ENCODE peak calls at places on chromosomes 7 and 10, in five cellular contexts. Y is OCI-LY7, E is tibial nerve, P is mucosa of descending colon, N is adrenal gland. W is an unnamed sample. For H3K4me1, the result is how much of the 10 kb centered on the place peaks cover.

GRCh38 chr7:42189535-42189934 is 47.5 kb downstream of the GLI3 start:
- DNase-seq in Y (no peak), P (no peak), E (no peak), N (no peak), W (no peak)

GRCh38 chr7:139745330-139746143 is 32.3 kb downstream of the HIPK2 start:
- DNase-seq in P (no peak), Y (no peak), E (no peak), N (no peak), W (no peak)

GRCh38 chr10:13437026-13437555 is 89.0 kb upstream of the SEPHS1 start:
- DNase-seq in E (no peak), Y (no peak), P (no peak), N (no peak), W (no peak)

GRCh38 chr7:5546626-5547025 is 123.0 kb upstream of the TNRC18 start:
- DNase-seq in P (no peak), Y (no peak), N (no peak), E (no peak), W (no peak)

GRCh38 chr10:106506509-106507265 is 657.8 kb downstream of the SORCS1 start:
- DNase-seq in Y (no peak), N (no peak), P (no peak), E (no peak), W (peak)

GRCh38 chr10:117762819-117763172 is 220.2 kb downstream of the EMX2 start:
- DNase-seq in Y (no peak), N (no peak), E (no peak), P (no peak), W (no peak)

GRCh38 chr7:41809487-41810257 is 106.8 kb upstream of the INHBA start:
- DNase-seq in N (no peak), P (no peak), Y (no peak), E (no peak), W (no peak)

GRCh38 chr10:58475322-58476277 is 37.1 kb upstream of the BICC1 start:
- DNase-seq in P (no peak), E (no peak), N (no peak), Y (no peak), W (no peak)

GRCh38 chr7:11625669-11626068 is 206.3 kb downstream of the THSD7A start:
- DNase-seq in N (peak), P (no peak), Y (no peak), E (no peak), W (no peak)

GRCh38 chr7:117247809-117248208 is 75.0 kb downstream of the WNT2 start:
- DNase-seq in P (no peak), N (no peak), E (no peak), Y (no peak), W (no peak)

GRCh38 chr10:33334839-33335549 is 527 bp upstream of the NRP1 start:
- DNase-seq in Y (no peak), N (peak), E (peak), P (peak), W (peak)

GRCh38 chr10:11746883-11747539 is 4.8 kb downstream of the ECHDC3 start:
- DNase-seq in N (peak), Y (no peak), E (peak), P (no peak), W (no peak)

GRCh38 chr7:84231157-84231556 is 36.6 kb upstream of the SEMA3A start:
- DNase-seq in Y (no peak), P (no peak), N (no peak), E (no peak), W (no peak)

GRCh38 chr10:117345143-117345542 is 30.1 kb downstream of the PDZD8 start:
- DNase-seq in Y (no peak), N (no peak), E (no peak), P (no peak), W (no peak)

GRCh38 chr10:26857991-26858706 is 2.6 kb downstream of the ABI1 start:
- DNase-seq in E (no peak), Y (peak), N (no peak), P (no peak), W (no peak)

GRCh38 chr7:100827330-100828226 is at the start of gene EPHB4:
- DNase-seq in N (peak), Y (no peak), P (peak), E (peak), W (peak)

GRCh38 chr10:47409171-47409865 is 25.2 kb upstream of the ZNF488 start:
- DNase-seq in N (no peak), E (no peak), P (peak), Y (peak), W (no peak)

GRCh38 chr7:140327261-140327661 is 71.1 kb downstream of the SLC37A3 start:
- DNase-seq in Y (no peak), E (no peak), N (no peak), P (peak), W (no peak)

GRCh38 chr7:158842486-158842885 is 13.2 kb upstream of the ESYT2 start:
- DNase-seq in E (no peak), Y (no peak), P (no peak), N (no peak), W (no peak)

GRCh38 chr10:71028066-71028465 is 139.7 kb upstream of the PCBD1 start:
- DNase-seq in P (no peak), N (no peak), Y (no peak), E (no peak), W (no peak)

GRCh38 chr10:70711177-70711576 is 38.9 kb downstream of the ADAMTS14 start:
- DNase-seq in E (no peak), N (no peak), Y (no peak), P (no peak), W (no peak)

GRCh38 chr7:91248996-91249395 is 15.2 kb upstream of the FZD1 start:
- DNase-seq in N (no peak), P (no peak), Y (no peak), E (no peak), W (no peak)

GRCh38 chr7:50788393-50788792 is 5.7 kb upstream of the GRB10 start:
- DNase-seq in Y (no peak), P (no peak), N (no peak), E (no peak), W (no peak)

DNA sequence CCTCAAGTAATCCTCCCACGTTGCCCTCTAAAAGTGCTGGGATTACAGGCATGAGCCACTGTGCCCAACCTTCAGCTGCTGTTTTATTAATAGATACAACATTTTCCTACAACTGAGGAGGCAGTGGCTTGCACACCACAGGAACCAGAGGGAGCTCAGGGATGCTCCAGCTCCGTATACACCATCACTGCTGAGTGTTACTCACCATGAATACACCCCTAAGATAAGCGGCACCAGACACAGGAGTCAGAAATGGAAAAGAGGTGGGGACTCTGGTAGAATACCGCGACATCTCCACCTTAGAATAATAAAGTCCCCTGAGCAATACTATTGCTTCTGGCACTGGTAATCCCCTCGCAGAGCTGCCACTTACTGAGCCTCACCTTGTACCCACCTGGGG is 68.7 kb upstream of the PDLIM1 start:
- DNase-seq in Y (no peak), N (no peak), P (no peak), E (no peak), W (no peak)
- H3K4me1 ChIP-seq in Y (under half), N (under half), P (under half), E (under half), W (under half)

GRCh38 chr10:8056891-8057331 is 2.4 kb downstream of the GATA3 start:
- DNase-seq in Y (peak), P (no peak), E (no peak), N (no peak), W (no peak)

GRCh38 chr10:8057636-8058273 is 3.3 kb downstream of the GATA3 start:
- DNase-seq in P (no peak), N (peak), Y (no peak), E (no peak), W (no peak)

GRCh38 chr10:8060010-8060703 is 5.7 kb downstream of the GATA3 start:
- DNase-seq in Y (peak), E (no peak), N (no peak), P (no peak), W (no peak)

GRCh38 chr10:8059191-8059936 is 4.9 kb downstream of the GATA3 start:
- DNase-seq in P (no peak), N (no peak), E (no peak), Y (peak), W (no peak)

DNA sequence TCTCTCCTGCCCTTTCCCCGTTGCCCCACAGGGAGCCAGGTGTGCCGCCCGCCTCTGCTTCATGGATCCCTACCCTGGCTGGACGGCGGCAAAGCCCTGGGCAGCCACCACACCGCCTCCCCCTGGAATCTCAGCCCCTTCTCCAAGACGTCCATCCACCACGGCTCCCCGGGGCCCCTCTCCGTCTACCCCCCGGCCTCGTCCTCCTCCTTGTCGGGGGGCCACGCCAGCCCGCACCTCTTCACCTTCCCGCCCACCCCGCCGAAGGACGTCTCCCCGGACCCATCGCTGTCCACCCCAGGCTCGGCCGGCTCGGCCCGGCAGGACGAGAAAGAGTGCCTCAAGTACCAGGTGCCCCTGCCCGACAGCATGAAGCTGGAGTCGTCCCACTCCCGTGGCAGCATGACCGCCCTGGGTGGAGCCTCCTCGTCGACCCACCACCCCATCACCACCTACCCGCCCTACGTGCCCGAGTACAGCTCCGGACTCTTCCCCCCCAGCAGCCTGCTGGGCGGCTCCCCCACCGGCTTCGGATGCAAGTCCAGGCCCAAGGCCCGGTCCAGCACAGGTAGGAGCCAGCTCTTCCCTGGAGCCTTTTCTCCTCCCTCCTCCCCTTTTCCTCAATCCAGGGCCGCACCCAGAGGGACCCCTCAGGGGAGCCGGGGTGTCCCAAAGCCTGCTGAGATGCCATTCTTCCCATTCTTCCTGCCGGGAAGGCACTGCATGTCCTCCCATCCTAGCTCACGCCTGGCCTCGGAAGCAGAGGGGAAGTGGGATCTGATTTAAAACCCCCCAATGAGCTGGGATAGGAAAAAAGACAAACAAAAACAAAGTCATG is 4.0 kb downstream of the GATA3 start:
- DNase-seq in P (no peak), N (no peak), E (no peak), Y (no peak), W (no peak)
- H3K4me1 ChIP-seq in P (under half), N (under half), E (under half), Y (under half), W (under half)

GRCh38 chr10:102859911-102860310 is 5.9 kb downstream of the BORCS7 start:
- DNase-seq in Y (no peak), N (peak), E (no peak), P (no peak), W (no peak)

GRCh38 chr10:102850025-102850518 is 4.0 kb upstream of the BORCS7 start:
- DNase-seq in Y (no peak), P (no peak), E (no peak), N (no peak), W (no peak)

GRCh38 chr10:102856758-102857424 is 2.8 kb downstream of the BORCS7 start:
- DNase-seq in P (no peak), Y (no peak), E (no peak), N (no peak), W (no peak)

GRCh38 chr10:102853944-102854694 is at the start of gene BORCS7:
- DNase-seq in N (peak), P (peak), Y (peak), E (peak), W (peak)
- H3K4me1 ChIP-seq in N (under half), P (under half), Y (under half), E (under half), W (under half)

DNA sequence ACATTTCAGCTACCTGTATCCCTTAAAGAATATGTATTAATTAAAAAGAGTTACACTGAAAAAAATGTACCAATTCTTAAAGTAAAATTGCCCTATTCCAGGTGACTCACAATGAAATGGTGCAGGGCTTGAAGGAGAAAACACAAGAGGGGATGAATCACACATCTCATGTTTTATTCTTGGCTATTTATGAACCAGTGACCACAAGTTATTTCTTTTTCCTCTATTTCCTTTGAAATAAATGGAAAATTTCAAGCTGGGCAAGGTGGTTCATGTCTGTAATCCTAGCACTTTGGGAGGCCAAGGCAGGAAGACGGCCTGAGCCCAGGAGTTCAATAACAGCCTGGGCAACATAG is 106.8 kb downstream of the UBE2H start:
- DNase-seq in Y (no peak), E (no peak), P (no peak), N (no peak), W (no peak)
- H3K4me1 ChIP-seq in Y (under half), E (under half), P (under half), N (under half), W (under half)

GRCh38 chr7:22722596-22722995 is 4.4 kb upstream of the IL6 start:
- DNase-seq in N (no peak), Y (no peak), E (no peak), P (no peak), W (no peak)

GRCh38 chr7:22723642-22724041 is 3.4 kb upstream of the IL6 start:
- DNase-seq in E (no peak), N (peak), Y (no peak), P (no peak), W (no peak)

GRCh38 chr7:22720791-22721786 is 5.9 kb upstream of the IL6 start:
- DNase-seq in P (no peak), E (no peak), Y (no peak), N (no peak), W (no peak)

GRCh38 chr7:22724861-22725260 is 2.1 kb upstream of the IL6 start:
- DNase-seq in P (no peak), E (no peak), N (no peak), Y (no peak), W (no peak)

DNA sequence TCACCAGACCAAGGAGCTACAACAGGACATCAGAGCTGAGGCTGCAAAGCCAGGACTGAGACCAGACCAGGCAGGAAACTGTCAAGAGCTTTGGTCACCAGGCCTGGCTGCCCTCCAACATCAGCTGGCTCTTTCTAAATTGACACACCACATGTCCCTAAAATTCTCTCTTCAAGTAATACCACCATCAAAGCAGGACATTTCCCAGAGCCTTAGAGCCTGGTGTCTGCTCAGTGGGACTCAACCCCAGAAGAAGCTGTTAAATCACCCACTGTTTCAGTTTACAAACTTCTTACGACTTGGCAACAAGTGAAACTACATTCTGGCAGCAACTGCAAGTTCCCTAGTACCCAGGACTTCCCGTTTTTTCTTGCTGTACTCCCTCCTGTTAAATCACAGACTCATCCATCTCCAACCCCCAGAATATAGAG is 3.8 kb upstream of the IL6 start:
- DNase-seq in P (no peak), Y (no peak), N (peak), E (peak), W (no peak)
- H3K4me1 ChIP-seq in P (under half), Y (under half), N (under half), E (under half), W (under half)

GRCh38 chr7:30665043-30665442 is 17.2 kb downstream of the CRHR2 start:
- DNase-seq in N (no peak), P (no peak), Y (no peak), E (no peak), W (no peak)
- H3K4me1 ChIP-seq in N (under half), P (under half), Y (under half), E (under half), W (under half)